ENCODE peak calls at places on chromosome 5, in eight cellular contexts. T, I, L, X, A, K, E and G are unnamed samples.

GRCh38 chr5:179304466-179304865 is 40.8 kb downstream of the ADAMTS2 start:
- DNase-seq in L (no peak), T (peak; percentile 84), I (no peak), X (no peak), A (no peak), K (no peak), E (no peak), G (no peak)

GRCh38 chr5:174503461-174504265 is 220.7 kb upstream of the MSX2 start:
- DNase-seq in T (no peak), L (no peak), A (no peak), K (no peak), E (no peak), I (peak; percentile 67), X (no peak), G (no peak)

GRCh38 chr5:178989311-178989710 is 5.8 kb downstream of the GRM6 start:
- DNase-seq in X (no peak), I (no peak), L (no peak), E (no peak), A (no peak), K (no peak), T (no peak), G (no peak)

GRCh38 chr5:116451905-116452450 is 122.6 kb downstream of the SEMA6A start:
- DNase-seq in L (no peak), E (no peak), K (no peak), X (no peak), T (no peak), A (no peak), I (no peak), G (no peak)

GRCh38 chr5:63555874-63556273 is 406.4 kb downstream of the HTR1A start:
- DNase-seq in E (no peak), I (no peak), X (no peak), T (no peak), K (no peak), A (no peak), L (no peak), G (no peak)

GRCh38 chr5:65142511-65143011 is 339.2 kb downstream of the ADAMTS6 start:
- DNase-seq in I (no peak), L (no peak), T (peak; percentile 71), A (no peak), E (no peak), X (no peak), K (no peak), G (no peak)

GRCh38 chr5:50963647-50964584 is 297.5 kb downstream of the PARP8 start:
- DNase-seq in E (no peak), I (peak; percentile 27), L (peak; percentile 35), K (no peak), T (no peak), X (no peak), A (no peak), G (no peak)

GRCh38 chr5:103364074-103364473 is 105.5 kb downstream of the MACIR start:
- DNase-seq in K (no peak), L (no peak), X (no peak), T (no peak), E (no peak), A (no peak), I (no peak), G (no peak)

GRCh38 chr5:154395407-154396106 is 50.2 kb upstream of the SAP30L start:
- DNase-seq in I (no peak), K (peak; percentile 73), T (no peak), E (no peak), L (no peak), X (peak; percentile 20), A (no peak), G (peak; percentile 83)

GRCh38 chr5:132655821-132656773 is 1.9 kb upstream of the IL13 start:
- DNase-seq in E (no peak), L (peak; percentile 36), T (peak; percentile 70), A (no peak), K (no peak), I (no peak), X (no peak), G (peak; percentile 22)

GRCh38 chr5:107365355-107366109 is 305.2 kb downstream of the EFNA5 start:
- DNase-seq in L (no peak), X (no peak), A (no peak), E (no peak), I (no peak), K (peak; percentile 62), T (no peak), G (peak; percentile 24)

GRCh38 chr5:137004279-137004678 is 494.8 kb downstream of the SPOCK1 start:
- DNase-seq in K (no peak), X (no peak), I (no peak), E (no peak), L (no peak), A (no peak), T (no peak), G (no peak)

GRCh38 chr5:181218795-181219124 is 4.3 kb upstream of the TRIM41 start:
- DNase-seq in T (no peak), X (no peak), I (no peak), L (no peak), K (no peak), E (no peak), A (no peak), G (no peak)

GRCh38 chr5:172167893-172168292 is 20.1 kb downstream of the STK10 start:
- DNase-seq in T (no peak), X (no peak), I (no peak), E (no peak), K (no peak), A (no peak), L (no peak), G (no peak)

GRCh38 chr5:95809414-95809960 is 13.0 kb downstream of the GLRX start:
- DNase-seq in A (no peak), E (no peak), T (peak; percentile 30), I (no peak), L (no peak), X (no peak), K (no peak), G (no peak)

GRCh38 chr5:167578977-167579700 is 712.3 kb upstream of the WWC1 start:
- DNase-seq in T (peak; percentile 56), I (no peak), E (no peak), K (no peak), X (no peak), A (no peak), L (no peak), G (no peak)